ENCODE peak calls at places on chromosomes 3 and 15, in six cellular contexts. F is GM23338, D is osteoblast, A is H9, O is fibroblast of lung, U is PC-9. N is an unnamed sample.

GRCh38 chr15:52780172-52780980 is 9.8 kb downstream of the ONECUT1 start:
- DNase-seq in F (peak; percentile 77), U (no peak), A (peak; percentile 55), D (peak; percentile 79), O (peak; percentile 37), N (peak; percentile 73)

GRCh38 chr15:88118741-88119140 is 137.8 kb downstream of the NTRK3 start:
- DNase-seq in O (no peak), D (no peak), U (no peak), A (no peak), F (no peak), N (no peak)

GRCh38 chr3:7489417-7489816 is 628.5 kb downstream of the GRM7 start:
- DNase-seq in D (no peak), U (no peak), A (no peak), O (no peak), F (no peak), N (no peak)

GRCh38 chr3:126085841-126086240 is 1.9 kb upstream of the SLC41A3 start:
- DNase-seq in F (no peak), U (no peak), O (no peak), A (no peak), D (no peak), N (no peak)

GRCh38 chr15:53558384-53558783 is 201.1 kb downstream of the WDR72 start:
- DNase-seq in O (no peak), F (no peak), A (no peak), D (no peak), U (no peak), N (no peak)

GRCh38 chr3:25679166-25679565 is 14.5 kb upstream of the TOP2B start:
- DNase-seq in A (no peak), U (no peak), F (peak; percentile 11), O (no peak), D (no peak), N (no peak)

GRCh38 chr3:23304424-23304823 is 101.3 kb downstream of the UBE2E2 start:
- DNase-seq in U (no peak), F (no peak), O (peak; percentile 67), A (no peak), D (no peak), N (no peak)

GRCh38 chr15:67201136-67201535 is 53.3 kb downstream of the AAGAB start:
- DNase-seq in U (peak; percentile 61), A (no peak), D (no peak), F (no peak), O (peak; percentile 56), N (peak; percentile 80)

GRCh38 chr15:31261266-31262142 is 65.1 kb upstream of the KLF13 start:
- DNase-seq in F (no peak), U (no peak), D (peak; percentile 68), O (no peak), A (peak; percentile 16), N (no peak)

GRCh38 chr3:117463276-117463675 is 753.7 kb downstream of the TUSC7 start:
- DNase-seq in O (peak; percentile 48), A (no peak), F (no peak), U (no peak), D (peak; percentile 3), N (no peak)

GRCh38 chr15:67192185-67192584 is 62.3 kb downstream of the AAGAB start:
- DNase-seq in D (no peak), A (no peak), F (no peak), U (no peak), O (no peak), N (no peak)

GRCh38 chr15:101490408-101490891 is 943 bp upstream of the PCSK6 start:
- DNase-seq in F (no peak), D (no peak), A (no peak), O (no peak), U (no peak), N (no peak)

GRCh38 chr15:52283281-52283680 is 12.3 kb downstream of the MYO5C start:
- DNase-seq in U (no peak), D (no peak), F (no peak), A (no peak), O (no peak), N (no peak)

GRCh38 chr3:140316895-140317400 is 360.9 kb upstream of the TRIM42 start:
- DNase-seq in A (no peak), O (peak; percentile 6), F (no peak), U (no peak), D (no peak), N (no peak)

GRCh38 chr3:88433572-88433971 is 283.8 kb downstream of the C3orf38 start:
- DNase-seq in D (no peak), O (no peak), A (no peak), F (no peak), U (no peak), N (no peak)

GRCh38 chr3:194322701-194323174 is 28.4 kb downstream of the CPN2 start:
- DNase-seq in A (peak; percentile 27), O (peak; percentile 85), U (peak; percentile 99), F (no peak), D (peak; percentile 91), N (no peak)

GRCh38 chr3:124829819-124830554 is 57.2 kb downstream of the ITGB5 start:
- DNase-seq in F (no peak), A (no peak), D (no peak), U (no peak), O (no peak), N (no peak)

GRCh38 chr3:168116279-168116678 is 20.6 kb upstream of the GOLIM4 start:
- DNase-seq in U (no peak), A (no peak), F (no peak), O (peak; percentile 93), D (peak; percentile 58), N (no peak)

GRCh38 chr15:82799183-82799841 is 6.6 kb downstream of the FSD2 start:
- DNase-seq in A (no peak), U (no peak), F (no peak), O (no peak), D (no peak), N (no peak)

GRCh38 chr15:58517252-58517681 is 85.5 kb downstream of the LIPC start:
- DNase-seq in O (no peak), D (no peak), F (peak; percentile 12), A (no peak), U (no peak), N (no peak)

GRCh38 chr15:69289312-69290146 is 9.2 kb upstream of the PAQR5 start:
- DNase-seq in D (no peak), O (no peak), A (no peak), U (no peak), F (no peak), N (no peak)
- TF ChIP-seq CTCF in D (no peak), O (no peak), A (no peak), U (no peak), F (no peak), N (no peak)

DNA sequence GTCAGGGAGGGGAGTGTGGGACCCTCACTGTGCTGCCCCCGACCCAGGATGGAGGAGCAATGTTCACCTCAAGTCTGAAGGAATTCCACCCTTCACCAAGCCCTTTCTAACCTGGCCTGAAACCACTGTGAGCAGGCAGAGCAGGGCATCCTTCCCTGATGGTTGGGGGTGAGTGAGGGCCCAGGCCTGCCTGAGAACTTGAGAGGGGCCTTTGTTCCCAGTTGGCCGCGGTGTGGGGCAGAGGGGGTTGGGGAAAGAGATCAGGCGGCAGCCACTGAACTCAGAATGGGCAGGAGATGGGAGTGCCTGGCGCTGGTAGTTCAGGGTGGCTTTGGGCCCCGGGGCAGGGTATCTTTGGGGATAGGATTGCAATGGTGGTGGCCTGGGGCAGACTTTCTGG is 103.5 kb upstream of the RPL32 start:
- DNase-seq in D (no peak), O (no peak), F (peak; percentile 32), U (no peak), A (no peak), N (peak; percentile 35)
- H3K79me2 ChIP-seq in D (peaks cover 34% of the 10 kb centered on the region), O (no peaks in the 10 kb centered on the region), F (peaks cover 9% of the 10 kb centered on the region), U (peaks cover 16% of the 10 kb centered on the region), A (no peaks in the 10 kb centered on the region), N (peaks cover 17% of the 10 kb centered on the region)

GRCh38 chr15:40782609-40783227 is 12.9 kb downstream of the C15orf62 start:
- DNase-seq in U (peak; percentile 73), F (peak; percentile 81), A (peak; percentile 81), D (peak; percentile 70), O (peak; percentile 3), N (peak; percentile 79)
- TF ChIP-seq CTCF in U (peak; percentile 79), F (peak; percentile 93), A (peak; percentile 70), D (peak; percentile 40), O (no peak), N (peak; percentile 61)

GRCh38 chr15:34663101-34663500 is 79.7 kb upstream of the GOLGA8B start:
- DNase-seq in D (no peak), F (no peak), U (no peak), A (no peak), O (no peak), N (no peak)

GRCh38 chr15:34664418-34664817 is 81.0 kb upstream of the GOLGA8B start:
- DNase-seq in U (no peak), D (peak; percentile 8), O (no peak), F (no peak), A (no peak), N (no peak)

DNA sequence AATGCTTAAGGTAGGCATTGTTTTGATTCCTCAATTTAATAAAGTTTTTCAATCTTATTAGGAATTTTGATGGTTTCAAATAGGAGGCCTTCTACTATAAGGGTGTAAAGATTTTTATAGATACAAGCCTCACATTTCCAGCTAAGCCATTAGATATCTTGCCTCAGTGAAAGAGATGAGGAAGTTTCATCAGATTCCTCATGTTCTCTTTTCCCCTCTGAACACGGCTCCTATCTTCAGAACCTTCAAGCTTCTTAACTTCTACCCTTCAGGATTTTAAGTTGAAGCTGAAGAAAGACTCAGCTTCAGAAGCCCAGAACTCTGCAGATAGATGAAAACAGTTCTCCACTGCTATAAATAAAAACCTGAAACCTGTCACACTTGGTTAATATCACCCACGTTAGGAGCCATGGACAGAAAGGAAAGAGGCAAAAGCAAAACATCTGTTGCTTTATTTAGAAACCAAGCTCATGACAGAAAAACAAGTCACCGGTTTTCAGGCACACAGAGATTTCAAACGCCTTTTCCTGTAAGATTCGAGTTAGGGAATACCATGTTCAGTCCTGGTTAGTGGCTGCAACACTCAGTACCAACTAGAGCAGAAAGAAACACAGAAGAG is 82.2 kb upstream of the GOLGA8B start:
- DNase-seq in D (peak; percentile 31), U (no peak), O (no peak), F (no peak), A (no peak), N (no peak)
- H3K79me2 ChIP-seq in D (no peaks in the 10 kb centered on the region), U (no peaks in the 10 kb centered on the region), O (no peaks in the 10 kb centered on the region), F (no peaks in the 10 kb centered on the region), A (no peaks in the 10 kb centered on the region), N (no peaks in the 10 kb centered on the region)

GRCh38 chr3:189786479-189787064 is 155.4 kb downstream of the TP63 start:
- DNase-seq in U (no peak), F (peak; percentile 53), D (no peak), O (no peak), A (no peak), N (no peak)
- TF ChIP-seq CTCF in U (peak; percentile 39), F (peak; percentile 57), D (no peak), O (no peak), A (peak; percentile 44), N (peak; percentile 39)

GRCh38 chr3:188170461-188171459 is 16.8 kb downstream of the LPP start:
- DNase-seq in O (no peak), D (no peak), A (no peak), U (peak; percentile 87), F (no peak), N (no peak)
- H3K79me2 ChIP-seq in O (peaks cover 60% of the 10 kb centered on the region), D (peaks cover 94% of the 10 kb centered on the region), A (peaks cover 5% of the 10 kb centered on the region), U (peaks cover 81% of the 10 kb centered on the region), F (peaks cover 85% of the 10 kb centered on the region), N (peaks cover 57% of the 10 kb centered on the region)

N was measured in neural progenitor cell.